ENCODE peak calls at places on chromosomes 1 and 21, in six cellular contexts. One of them, this sample, is unnamed.

GRCh38 chr1:229844675-229845074 is 218.6 kb downstream of the URB2 start:
- DNase-seq in cardiac muscle cell: peak; percentile 24
- DNase-seq in PC-9: no peak
- DNase-seq in lung: peak; percentile 47
- DNase-seq in hepatocyte: peak; percentile 38
- DNase-seq in CD4-positive, CD25-positive, alpha-beta regulatory T cell: no peak
- DNase-seq in this sample: no peak

GRCh38 chr21:42543106-42543847 is 29.6 kb downstream of the SLC37A1 start:
- DNase-seq in cardiac muscle cell: no peak
- DNase-seq in PC-9: no peak
- DNase-seq in lung: no peak
- DNase-seq in hepatocyte: no peak
- DNase-seq in CD4-positive, CD25-positive, alpha-beta regulatory T cell: no peak
- DNase-seq in this sample: no peak

GRCh38 chr1:32399853-32400252 is 5.6 kb upstream of the BSDC1 start:
- DNase-seq in cardiac muscle cell: no peak
- DNase-seq in PC-9: no peak
- DNase-seq in lung: no peak
- DNase-seq in hepatocyte: no peak
- DNase-seq in CD4-positive, CD25-positive, alpha-beta regulatory T cell: no peak
- DNase-seq in this sample: no peak

GRCh38 chr1:4527819-4528218 is 126.6 kb upstream of the AJAP1 start:
- DNase-seq in cardiac muscle cell: no peak
- DNase-seq in PC-9: no peak
- DNase-seq in lung: no peak
- DNase-seq in hepatocyte: no peak
- DNase-seq in CD4-positive, CD25-positive, alpha-beta regulatory T cell: no peak
- DNase-seq in this sample: no peak

GRCh38 chr1:153548722-153549695 is at the start of gene S100A3:
- DNase-seq in cardiac muscle cell: no peak
- DNase-seq in PC-9: peak; percentile 62
- DNase-seq in lung: no peak
- DNase-seq in hepatocyte: peak; percentile 73
- DNase-seq in CD4-positive, CD25-positive, alpha-beta regulatory T cell: no peak
- DNase-seq in this sample: no peak

GRCh38 chr1:8740034-8740449 is 77.4 kb downstream of the RERE start:
- DNase-seq in cardiac muscle cell: no peak
- DNase-seq in PC-9: peak; percentile 64
- DNase-seq in lung: no peak
- DNase-seq in hepatocyte: no peak
- DNase-seq in CD4-positive, CD25-positive, alpha-beta regulatory T cell: no peak
- DNase-seq in this sample: no peak

GRCh38 chr1:91609571-91609970 is 108.9 kb downstream of the CDC7 start:
- DNase-seq in cardiac muscle cell: no peak
- DNase-seq in PC-9: peak; percentile 82
- DNase-seq in lung: no peak
- DNase-seq in hepatocyte: peak; percentile 28
- DNase-seq in CD4-positive, CD25-positive, alpha-beta regulatory T cell: no peak
- DNase-seq in this sample: no peak

GRCh38 chr1:11374079-11374747 is 101.2 kb downstream of the UBIAD1 start:
- DNase-seq in cardiac muscle cell: no peak
- DNase-seq in PC-9: no peak
- DNase-seq in lung: no peak
- DNase-seq in hepatocyte: no peak
- DNase-seq in CD4-positive, CD25-positive, alpha-beta regulatory T cell: no peak
- DNase-seq in this sample: no peak

GRCh38 chr1:167650266-167651160 is 20.5 kb downstream of the RCSD1 start:
- DNase-seq in cardiac muscle cell: no peak
- DNase-seq in PC-9: no peak
- DNase-seq in lung: no peak
- DNase-seq in hepatocyte: no peak
- DNase-seq in CD4-positive, CD25-positive, alpha-beta regulatory T cell: no peak
- DNase-seq in this sample: no peak

GRCh38 chr1:41876533-41877445 is 41.9 kb downstream of the HIVEP3 start:
- DNase-seq in cardiac muscle cell: peak; percentile 28
- DNase-seq in PC-9: no peak
- DNase-seq in lung: no peak
- DNase-seq in hepatocyte: no peak
- DNase-seq in CD4-positive, CD25-positive, alpha-beta regulatory T cell: no peak
- DNase-seq in this sample: no peak

GRCh38 chr1:39453603-39454002 is 37.8 kb upstream of the BMP8A start:
- DNase-seq in cardiac muscle cell: no peak
- DNase-seq in PC-9: no peak
- DNase-seq in lung: peak; percentile 61
- DNase-seq in hepatocyte: no peak
- DNase-seq in CD4-positive, CD25-positive, alpha-beta regulatory T cell: no peak
- DNase-seq in this sample: peak; percentile 85

GRCh38 chr1:107362468-107362867 is 221.6 kb downstream of the NTNG1 start:
- DNase-seq in cardiac muscle cell: no peak
- DNase-seq in PC-9: no peak
- DNase-seq in lung: no peak
- DNase-seq in hepatocyte: no peak
- DNase-seq in CD4-positive, CD25-positive, alpha-beta regulatory T cell: no peak
- DNase-seq in this sample: no peak

GRCh38 chr21:44911384-44912157 is 9.1 kb downstream of the ITGB2 start:
- DNase-seq in cardiac muscle cell: no peak
- DNase-seq in PC-9: peak; percentile 84
- DNase-seq in lung: peak; percentile 78
- DNase-seq in hepatocyte: no peak
- DNase-seq in CD4-positive, CD25-positive, alpha-beta regulatory T cell: peak; percentile 73
- DNase-seq in this sample: peak; percentile 91

GRCh38 chr1:217272385-217272784 is 358.5 kb downstream of the GPATCH2 start:
- DNase-seq in cardiac muscle cell: no peak
- DNase-seq in PC-9: no peak
- DNase-seq in lung: no peak
- DNase-seq in hepatocyte: no peak
- DNase-seq in CD4-positive, CD25-positive, alpha-beta regulatory T cell: no peak
- DNase-seq in this sample: no peak

GRCh38 chr1:36771678-36772284 is 262.5 kb downstream of the GRIK3 start:
- DNase-seq in cardiac muscle cell: peak; percentile 17
- DNase-seq in PC-9: no peak
- DNase-seq in lung: no peak
- DNase-seq in hepatocyte: no peak
- DNase-seq in CD4-positive, CD25-positive, alpha-beta regulatory T cell: no peak
- DNase-seq in this sample: no peak

GRCh38 chr1:112358798-112359408 is 37.1 kb upstream of the CTTNBP2NL start:
- DNase-seq in cardiac muscle cell: peak; percentile 49
- DNase-seq in PC-9: peak; percentile 33
- DNase-seq in lung: peak; percentile 72
- DNase-seq in hepatocyte: peak; percentile 70
- DNase-seq in CD4-positive, CD25-positive, alpha-beta regulatory T cell: peak; percentile 20
- DNase-seq in this sample: peak; percentile 67

GRCh38 chr1:167455786-167456446 is 62.4 kb downstream of the CD247 start:
- DNase-seq in cardiac muscle cell: peak; percentile 58
- DNase-seq in PC-9: no peak
- DNase-seq in lung: no peak
- DNase-seq in hepatocyte: peak; percentile 40
- DNase-seq in CD4-positive, CD25-positive, alpha-beta regulatory T cell: no peak
- DNase-seq in this sample: no peak

GRCh38 chr21:39502631-39503030 is 50.9 kb downstream of the SH3BGR start:
- DNase-seq in cardiac muscle cell: no peak
- DNase-seq in PC-9: no peak
- DNase-seq in lung: no peak
- DNase-seq in hepatocyte: no peak
- DNase-seq in CD4-positive, CD25-positive, alpha-beta regulatory T cell: no peak
- DNase-seq in this sample: no peak

GRCh38 chr21:24861471-24861870 is 745.8 kb downstream of the MRPL39 start:
- DNase-seq in cardiac muscle cell: no peak
- DNase-seq in PC-9: no peak
- DNase-seq in lung: no peak
- DNase-seq in hepatocyte: no peak
- DNase-seq in CD4-positive, CD25-positive, alpha-beta regulatory T cell: no peak
- DNase-seq in this sample: no peak

GRCh38 chr1:38741341-38741740 is 118.2 kb downstream of the RRAGC start:
- DNase-seq in cardiac muscle cell: peak; percentile 34
- DNase-seq in PC-9: no peak
- DNase-seq in lung: no peak
- DNase-seq in hepatocyte: peak; percentile 55
- DNase-seq in CD4-positive, CD25-positive, alpha-beta regulatory T cell: no peak
- DNase-seq in this sample: no peak

GRCh38 chr1:245091818-245092637 is 62.8 kb upstream of the KIF26B start:
- DNase-seq in cardiac muscle cell: no peak
- DNase-seq in PC-9: peak; percentile 72
- DNase-seq in lung: peak; percentile 48
- DNase-seq in hepatocyte: peak; percentile 83
- DNase-seq in CD4-positive, CD25-positive, alpha-beta regulatory T cell: no peak
- DNase-seq in this sample: no peak

GRCh38 chr1:153563991-153564390 is 1.7 kb downstream of the S100A2 start:
- DNase-seq in cardiac muscle cell: no peak
- DNase-seq in PC-9: no peak
- DNase-seq in lung: no peak
- DNase-seq in hepatocyte: no peak
- DNase-seq in CD4-positive, CD25-positive, alpha-beta regulatory T cell: no peak
- DNase-seq in this sample: no peak

GRCh38 chr1:30232288-30232899 is 491.0 kb downstream of the MATN1 start:
- DNase-seq in cardiac muscle cell: peak; percentile 42
- DNase-seq in PC-9: no peak
- DNase-seq in lung: no peak
- DNase-seq in hepatocyte: peak; percentile 27
- DNase-seq in CD4-positive, CD25-positive, alpha-beta regulatory T cell: no peak
- DNase-seq in this sample: no peak

GRCh38 chr1:31771891-31772668 is 7.9 kb upstream of the ADGRB2 start:
- DNase-seq in cardiac muscle cell: no peak
- DNase-seq in PC-9: no peak
- DNase-seq in lung: no peak
- DNase-seq in hepatocyte: peak; percentile 63
- DNase-seq in CD4-positive, CD25-positive, alpha-beta regulatory T cell: peak; percentile 39
- DNase-seq in this sample: no peak

GRCh38 chr1:226692868-226693267 is 46.2 kb downstream of the ITPKB start:
- DNase-seq in cardiac muscle cell: no peak
- DNase-seq in PC-9: no peak
- DNase-seq in lung: no peak
- DNase-seq in hepatocyte: no peak
- DNase-seq in CD4-positive, CD25-positive, alpha-beta regulatory T cell: no peak
- DNase-seq in this sample: no peak
- H3K4me1 ChIP-seq in cardiac muscle cell: peaks cover 42% of the 10 kb centered on the region
- H3K4me1 ChIP-seq in PC-9: peaks cover 9% of the 10 kb centered on the region
- H3K4me1 ChIP-seq in lung: peaks cover 14% of the 10 kb centered on the region
- H3K4me1 ChIP-seq in hepatocyte: peaks cover 5% of the 10 kb centered on the region
- H3K4me1 ChIP-seq in CD4-positive, CD25-positive, alpha-beta regulatory T cell: peaks cover 86% of the 10 kb centered on the region
- H3K4me1 ChIP-seq in this sample: no peaks in the 10 kb centered on the region

DNA sequence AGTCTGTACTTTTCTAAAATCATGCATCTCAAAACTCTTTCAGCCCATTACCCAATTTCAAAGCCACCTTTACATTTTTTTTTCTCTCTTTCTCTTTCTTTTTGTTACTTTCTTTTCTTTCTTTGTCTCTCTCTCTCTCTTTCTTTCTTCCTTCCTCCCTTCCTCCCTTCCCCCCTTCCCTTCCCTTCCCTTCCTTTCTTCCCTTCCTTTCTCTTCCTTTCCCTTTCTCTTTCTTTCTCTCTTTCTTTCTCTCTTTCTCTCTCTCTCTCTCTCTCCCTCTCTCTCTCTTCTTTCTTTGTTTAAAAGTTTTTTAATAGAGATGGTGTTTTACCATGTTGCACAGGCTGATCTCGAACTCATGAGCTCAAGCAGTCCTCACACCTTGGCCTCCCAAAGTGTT is 11.5 kb downstream of the ZMYM4 start:
- DNase-seq in cardiac muscle cell: no peak
- DNase-seq in PC-9: no peak
- DNase-seq in lung: no peak
- DNase-seq in hepatocyte: no peak
- DNase-seq in CD4-positive, CD25-positive, alpha-beta regulatory T cell: no peak
- DNase-seq in this sample: no peak
- H3K27ac ChIP-seq in cardiac muscle cell: no peak overlapping the region
- H3K27ac ChIP-seq in PC-9: no peak overlapping the region
- H3K27ac ChIP-seq in lung: no peak overlapping the region
- H3K27ac ChIP-seq in hepatocyte: no peak overlapping the region
- H3K27ac ChIP-seq in CD4-positive, CD25-positive, alpha-beta regulatory T cell: no peak overlapping the region
- H3K27ac ChIP-seq in this sample: no peak overlapping the region

GRCh38 chr1:53112271-53112774 is 30.1 kb downstream of the SLC1A7 start:
- DNase-seq in cardiac muscle cell: no peak
- DNase-seq in PC-9: peak; percentile 76
- DNase-seq in lung: no peak
- DNase-seq in hepatocyte: no peak
- DNase-seq in CD4-positive, CD25-positive, alpha-beta regulatory T cell: no peak
- DNase-seq in this sample: no peak

GRCh38 chr1:53108646-53109580 is 33.5 kb downstream of the SLC1A7 start:
- DNase-seq in cardiac muscle cell: peak; percentile 35
- DNase-seq in PC-9: no peak
- DNase-seq in lung: no peak
- DNase-seq in hepatocyte: peak; percentile 48
- DNase-seq in CD4-positive, CD25-positive, alpha-beta regulatory T cell: no peak
- DNase-seq in this sample: no peak

GRCh38 chr1:53111073-53111556 is 31.3 kb downstream of the SLC1A7 start:
- DNase-seq in cardiac muscle cell: no peak
- DNase-seq in PC-9: peak; percentile 47
- DNase-seq in lung: peak; percentile 42
- DNase-seq in hepatocyte: peak; percentile 74
- DNase-seq in CD4-positive, CD25-positive, alpha-beta regulatory T cell: no peak
- DNase-seq in this sample: peak; percentile 57

GRCh38 chr1:53111693-53112092 is 30.7 kb downstream of the SLC1A7 start:
- DNase-seq in cardiac muscle cell: no peak
- DNase-seq in PC-9: no peak
- DNase-seq in lung: no peak
- DNase-seq in hepatocyte: no peak
- DNase-seq in CD4-positive, CD25-positive, alpha-beta regulatory T cell: no peak
- DNase-seq in this sample: no peak

GRCh38 chr1:53110370-53111072 is 31.9 kb downstream of the SLC1A7 start:
- DNase-seq in cardiac muscle cell: no peak
- DNase-seq in PC-9: no peak
- DNase-seq in lung: peak; percentile 53
- DNase-seq in hepatocyte: peak; percentile 45
- DNase-seq in CD4-positive, CD25-positive, alpha-beta regulatory T cell: no peak
- DNase-seq in this sample: no peak
- H3K4me1 ChIP-seq in cardiac muscle cell: peaks cover 16% of the 10 kb centered on the region
- H3K4me1 ChIP-seq in PC-9: peaks cover 50% of the 10 kb centered on the region
- H3K4me1 ChIP-seq in lung: peaks cover 18% of the 10 kb centered on the region
- H3K4me1 ChIP-seq in hepatocyte: peaks cover 46% of the 10 kb centered on the region
- H3K4me1 ChIP-seq in CD4-positive, CD25-positive, alpha-beta regulatory T cell: no peaks in the 10 kb centered on the region
- H3K4me1 ChIP-seq in this sample: peaks cover 6% of the 10 kb centered on the region

DNA sequence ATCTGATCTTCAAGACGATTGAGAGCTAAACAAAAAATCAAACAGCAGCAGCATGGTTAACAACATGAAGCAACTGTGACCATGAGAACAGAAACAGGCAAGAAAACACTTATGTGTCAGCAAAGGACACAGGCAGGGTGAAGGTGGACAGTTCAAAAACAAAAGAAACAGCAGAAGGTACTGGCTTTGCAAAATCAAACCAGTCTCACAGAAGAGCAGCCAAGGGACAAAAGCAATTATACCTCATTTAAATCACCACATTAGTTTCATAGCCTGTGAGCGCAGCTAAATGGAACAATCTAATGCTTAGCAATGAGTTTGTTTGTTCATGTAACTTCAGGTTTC is 59.1 kb downstream of the CAPN2 start:
- DNase-seq in cardiac muscle cell: no peak
- DNase-seq in PC-9: no peak
- DNase-seq in lung: no peak
- DNase-seq in hepatocyte: no peak
- DNase-seq in CD4-positive, CD25-positive, alpha-beta regulatory T cell: no peak
- DNase-seq in this sample: no peak
- H3K27ac ChIP-seq in cardiac muscle cell: peak overlapping the region; percentile 80
- H3K27ac ChIP-seq in PC-9: peak overlapping the region; percentile 90
- H3K27ac ChIP-seq in lung: peak overlapping the region; percentile 57
- H3K27ac ChIP-seq in hepatocyte: peak overlapping the region; percentile 91
- H3K27ac ChIP-seq in CD4-positive, CD25-positive, alpha-beta regulatory T cell: no peak overlapping the region
- H3K27ac ChIP-seq in this sample: peak overlapping the region; percentile 9

GRCh38 chr1:206581571-206581981 is 30.7 kb downstream of the EIF2D start:
- DNase-seq in cardiac muscle cell: no peak
- DNase-seq in PC-9: no peak
- DNase-seq in lung: no peak
- DNase-seq in hepatocyte: no peak
- DNase-seq in CD4-positive, CD25-positive, alpha-beta regulatory T cell: peak; percentile 38
- DNase-seq in this sample: peak; percentile 52
- H3K4me1 ChIP-seq in cardiac muscle cell: peaks cover 3% of the 10 kb centered on the region
- H3K4me1 ChIP-seq in PC-9: peaks cover 17% of the 10 kb centered on the region
- H3K4me1 ChIP-seq in lung: peaks cover 15% of the 10 kb centered on the region
- H3K4me1 ChIP-seq in hepatocyte: no peaks in the 10 kb centered on the region
- H3K4me1 ChIP-seq in CD4-positive, CD25-positive, alpha-beta regulatory T cell: peaks cover 73% of the 10 kb centered on the region
- H3K4me1 ChIP-seq in this sample: no peaks in the 10 kb centered on the region

This sample was measured in right lobe of liver.